ENCODE peak calls at places on chromosomes 6 and 20, in five cellular contexts. H is esophagus squamous epithelium, W is GM12865, K is progenitor cell of endocrine pancreas, F is PC-3. M is an unnamed sample.
A peak's percentile ranks its signal among the peaks of the same experiment; 100 is the strongest.

GRCh38 chr6:160065200-160065599 is 56.4 kb upstream of the SLC22A1 start:
- DNase-seq in H (no peak), K (no peak), W (no peak), F (peak; percentile 78), M (no peak)

GRCh38 chr6:31113861-31114539 is 600 bp upstream of the PSORS1C1 start:
- DNase-seq in K (no peak), W (no peak), H (no peak), F (no peak), M (no peak)

GRCh38 chr6:119647309-119647708 is 297.7 kb upstream of the MAN1A1 start:
- DNase-seq in W (no peak), F (no peak), K (no peak), H (no peak), M (no peak)

GRCh38 chr20:15248618-15249395 is 911.4 kb upstream of the FLRT3 start:
- DNase-seq in W (peak; percentile 66), H (no peak), K (no peak), F (no peak), M (no peak)

GRCh38 chr6:140344149-140344913 is 969.9 kb upstream of the CITED2 start:
- DNase-seq in F (peak; percentile 65), W (no peak), H (no peak), K (no peak), M (no peak)

GRCh38 chr6:109460161-109460830 is 4.7 kb upstream of the MICAL1 start:
- DNase-seq in F (no peak), K (no peak), H (no peak), W (no peak), M (no peak)

GRCh38 chr6:99521557-99522286 is 6.5 kb upstream of the USP45 start:
- DNase-seq in F (no peak), H (no peak), K (no peak), W (no peak), M (no peak)

GRCh38 chr20:33679758-33680485 is 5.7 kb upstream of the NECAB3 start:
- DNase-seq in W (peak; percentile 78), K (no peak), H (no peak), F (no peak), M (no peak)